ENCODE peak calls at places on chromosomes 16 and 17, in seven cellular contexts. W, O, G, I, H, L and Q are unnamed samples. For H3K4me1, the result is how much of the 10 kb centered on the place peaks cover.

GRCh38 chr17:77282524-77283515 is 142.1 kb downstream of the SEC14L1 start:
- DNase-seq in W (no peak), H (peak), G (no peak), I (peak), O (no peak), L (peak), Q (no peak)

GRCh38 chr17:77327181-77327565 is 186.4 kb downstream of the SEC14L1 start:
- DNase-seq in G (peak), O (no peak), H (no peak), I (no peak), W (no peak), L (no peak), Q (peak)

GRCh38 chr17:67276075-67276474 is 31.1 kb upstream of the HELZ start:
- DNase-seq in O (no peak), H (no peak), L (no peak), G (no peak), I (no peak), W (peak), Q (no peak)

GRCh38 chr16:89859809-89860075 is 13.7 kb upstream of the TCF25 start:
- DNase-seq in W (no peak), I (no peak), G (no peak), H (no peak), L (no peak), O (no peak), Q (no peak)

GRCh38 chr17:69724236-69724635 is 309.7 kb downstream of the MAP2K6 start:
- DNase-seq in L (no peak), H (no peak), W (no peak), O (no peak), G (no peak), I (peak), Q (no peak)

GRCh38 chr17:55451758-55452468 is 30.3 kb upstream of the MMD start:
- DNase-seq in O (no peak), H (no peak), I (peak), L (no peak), G (no peak), W (no peak), Q (no peak)

GRCh38 chr17:59154335-59154720 is 658 bp downstream of the SKA2 start:
- DNase-seq in O (peak), W (no peak), L (peak), G (peak), H (peak), I (peak), Q (peak)

GRCh38 chr16:75293746-75294145 is 42.3 kb upstream of the BCAR1 start:
- DNase-seq in W (no peak), I (no peak), L (no peak), H (no peak), O (no peak), G (no peak), Q (no peak)

GRCh38 chr16:58464047-58464915 is 35.7 kb upstream of the NDRG4 start:
- DNase-seq in I (peak), G (peak), H (peak), W (no peak), O (no peak), L (no peak), Q (peak)

GRCh38 chr17:5770556-5771270 is 186.4 kb upstream of the NLRP1 start:
- DNase-seq in O (no peak), H (no peak), G (no peak), I (no peak), L (no peak), W (no peak), Q (no peak)

GRCh38 chr17:68290955-68291835 is at the start of the genes ARSG and SLC16A6:
- DNase-seq in L (peak), I (peak), H (peak), W (peak), G (peak), O (peak), Q (peak)

GRCh38 chr17:79189264-79189663 is 114.6 kb downstream of the ENGASE start:
- DNase-seq in W (no peak), G (no peak), H (no peak), L (no peak), I (no peak), O (no peak), Q (no peak)

GRCh38 chr17:69854381-69854780 is 220.6 kb upstream of the KCNJ16 start:
- DNase-seq in W (no peak), O (no peak), G (no peak), I (no peak), H (no peak), L (no peak), Q (no peak)

GRCh38 chr17:13587487-13588338 is 14.0 kb downstream of the HS3ST3A1 start:
- DNase-seq in W (no peak), O (no peak), L (no peak), G (no peak), I (peak), H (no peak), Q (no peak)

GRCh38 chr17:31517524-31517923 is 126.0 kb downstream of the RAB11FIP4 start:
- DNase-seq in I (no peak), L (no peak), G (no peak), O (no peak), H (peak), W (no peak), Q (no peak)

GRCh38 chr17:46158323-46159296 is 34.6 kb downstream of the KANSL1 start:
- DNase-seq in W (no peak), H (peak), I (no peak), L (no peak), G (no peak), O (no peak), Q (no peak)

GRCh38 chr16:87704754-87705353 is 60.9 kb downstream of the KLHDC4 start:
- DNase-seq in L (no peak), W (no peak), I (no peak), O (no peak), G (no peak), H (no peak), Q (no peak)

GRCh38 chr16:48628359-48628985 is 18.5 kb upstream of the N4BP1 start:
- DNase-seq in I (no peak), O (no peak), W (no peak), L (no peak), H (no peak), G (no peak), Q (no peak)

GRCh38 chr17:50087246-50087911 is 7.8 kb upstream of the PDK2 start:
- DNase-seq in H (peak), W (peak), I (peak), O (peak), G (no peak), L (peak), Q (peak)

GRCh38 chr16:56657555-56658430 is at the start of gene MT1F:
- DNase-seq in W (peak), L (peak), O (peak), I (peak), H (peak), G (peak), Q (peak)

GRCh38 chr16:26665166-26665939 is 401.4 kb upstream of the C16orf82 start:
- DNase-seq in I (no peak), O (no peak), L (no peak), G (no peak), H (no peak), W (no peak), Q (no peak)

GRCh38 chr17:8371786-8372185 is 4.7 kb downstream of the KRABD2 start:
- DNase-seq in I (no peak), O (no peak), G (no peak), W (no peak), H (no peak), L (no peak), Q (no peak)

GRCh38 chr17:72916991-72917390 is 175.5 kb downstream of the SLC39A11 start:
- DNase-seq in G (no peak), L (no peak), H (no peak), I (no peak), W (no peak), O (no peak), Q (no peak)

GRCh38 chr16:57735755-57736418 is at the start of gene KATNB1:
- DNase-seq in G (no peak), W (no peak), L (no peak), H (no peak), O (no peak), I (no peak), Q (peak)

GRCh38 chr17:21235921-21236320 is 17.3 kb downstream of the NATD1 start:
- DNase-seq in G (no peak), O (no peak), I (no peak), W (no peak), L (no peak), H (no peak), Q (no peak)

GRCh38 chr16:85157813-85158701 is 45.8 kb upstream of the CIBAR2 start:
- DNase-seq in G (peak), O (peak), I (peak), H (no peak), L (no peak), W (no peak), Q (no peak)

GRCh38 chr17:47698749-47699535 is 5.0 kb downstream of the TBKBP1 start:
- DNase-seq in L (peak), W (no peak), O (peak), H (peak), I (peak), G (peak), Q (peak)

GRCh38 chr16:19601083-19601976 is 45.8 kb downstream of the VPS35L start:
- DNase-seq in I (peak), H (peak), G (no peak), O (peak), W (peak), L (peak), Q (peak)

GRCh38 chr17:45240905-45241314 is 19.2 kb downstream of the FMNL1 start:
- DNase-seq in I (no peak), G (peak), O (no peak), H (no peak), W (no peak), L (no peak), Q (no peak)

GRCh38 chr16:83143788-83144187 is 517.0 kb downstream of the CDH13 start:
- DNase-seq in W (no peak), I (no peak), H (no peak), O (no peak), L (peak), G (no peak), Q (no peak)

GRCh38 chr16:86572041-86572521 is 5.5 kb downstream of the FOXC2 start:
- DNase-seq in W (no peak), I (no peak), G (peak), L (no peak), H (no peak), O (no peak), Q (no peak)

GRCh38 chr16:86573646-86574508 is 4.5 kb upstream of the FOXL1 start:
- DNase-seq in W (no peak), L (no peak), I (no peak), H (no peak), G (peak), O (no peak), Q (no peak)

GRCh38 chr16:86572616-86573015 is 5.7 kb upstream of the FOXL1 start:
- DNase-seq in H (no peak), W (no peak), G (no peak), L (no peak), I (no peak), O (no peak), Q (no peak)

GRCh38 chr16:86574646-86575045 is 3.7 kb upstream of the FOXL1 start:
- DNase-seq in G (peak), H (no peak), L (no peak), I (no peak), W (no peak), O (no peak), Q (no peak)

DNA sequence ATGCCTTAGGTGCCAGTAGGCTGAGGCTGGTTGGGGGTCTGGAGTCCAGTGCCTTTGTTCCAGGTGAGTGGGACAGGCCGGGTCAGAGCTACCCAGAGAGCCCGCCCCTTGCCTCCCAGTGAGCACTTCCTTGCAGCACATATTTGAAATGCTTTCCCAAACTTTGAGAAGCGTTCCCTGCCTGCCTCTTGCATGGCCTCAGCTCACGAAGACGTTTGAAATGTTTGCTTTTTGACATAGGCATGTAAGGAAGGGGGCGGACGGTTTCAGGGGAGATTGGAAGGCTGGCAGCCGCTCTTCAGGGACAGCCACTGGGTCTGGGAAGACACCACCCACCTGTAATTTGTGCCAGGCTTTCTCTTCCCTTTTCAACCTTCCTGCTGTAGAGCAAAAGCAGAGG is 5.1 kb upstream of the FOXL1 start:
- DNase-seq in W (no peak), G (peak), L (no peak), H (no peak), O (no peak), I (no peak), Q (no peak)
- H3K4me1 ChIP-seq in W (under half), G (under half), L (under half), H (under half), O (under half), I (under half), Q (under half)

GRCh38 chr17:74961657-74962360 is 10.8 kb downstream of the HID1 start:
- DNase-seq in O (peak), I (peak), H (peak), W (peak), L (peak), G (peak), Q (peak)
- H3K4me3 ChIP-seq in O (no peak), I (no peak), H (no peak), W (no peak), L (no peak), G (no peak), Q (no peak)

DNA sequence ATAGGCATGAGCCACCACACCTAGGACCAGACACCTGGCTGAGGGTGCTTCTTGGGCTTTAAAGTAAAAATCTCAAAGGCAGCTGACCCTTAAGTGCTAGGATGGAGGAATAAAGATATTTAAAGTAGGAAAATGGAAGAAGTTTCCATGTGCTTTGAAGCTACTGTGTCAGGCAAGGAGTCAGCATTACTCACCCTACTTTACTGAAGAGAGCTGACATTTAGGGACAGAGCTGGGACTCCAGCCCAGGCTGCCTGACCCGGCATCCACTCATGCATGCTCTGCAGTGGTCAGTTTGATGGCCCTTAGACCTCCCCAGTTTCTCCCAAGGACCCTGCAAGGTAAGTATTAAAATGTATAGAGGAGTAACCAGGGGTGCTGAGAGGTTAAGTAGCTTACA is 124.7 kb upstream of the PLCG2 start:
- DNase-seq in W (no peak), L (no peak), O (no peak), G (no peak), H (no peak), I (peak), Q (no peak)
- H3K4me1 ChIP-seq in W (under half), L (under half), O (under half), G (under half), H (under half), I (under half), Q (under half)

GRCh38 chr17:28474035-28474640 is 694 bp downstream of the SLC13A2 start:
- DNase-seq in L (no peak), H (no peak), I (no peak), G (no peak), O (no peak), W (no peak), Q (no peak)

GRCh38 chr17:28471531-28472342 is 1.7 kb upstream of the SLC13A2 start:
- DNase-seq in G (no peak), W (no peak), H (no peak), I (no peak), L (no peak), O (no peak), Q (no peak)

GRCh38 chr17:28475151-28475900 is 1.9 kb downstream of the SLC13A2 start:
- DNase-seq in H (no peak), I (no peak), W (no peak), O (no peak), L (peak), G (no peak), Q (no peak)

GRCh38 chr17:28472871-28473497 is 460 bp upstream of the SLC13A2 start:
- DNase-seq in H (no peak), I (no peak), O (no peak), G (no peak), L (peak), W (no peak), Q (no peak)

DNA sequence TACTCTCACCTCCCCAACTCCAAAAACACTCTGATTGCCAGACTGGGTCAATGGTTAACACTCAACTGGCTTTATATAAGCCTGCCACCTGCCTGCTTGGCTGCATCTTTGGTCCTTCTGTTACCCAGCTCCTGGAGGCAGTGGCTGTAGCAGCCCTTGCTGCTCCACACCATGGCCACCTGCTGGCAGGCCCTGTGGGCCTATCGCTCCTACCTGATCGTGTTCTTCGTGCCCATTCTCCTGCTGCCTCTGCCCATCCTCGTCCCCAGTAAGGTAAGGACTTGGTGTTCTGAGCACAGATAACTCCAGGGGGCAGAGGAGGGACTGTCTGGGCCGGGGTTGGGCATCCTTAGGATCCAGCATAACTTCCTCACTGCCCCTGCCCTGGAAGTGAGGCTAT is at the start of gene SLC13A2:
- DNase-seq in L (peak), G (no peak), W (no peak), O (no peak), H (peak), I (no peak), Q (no peak)
- H3K4me3 ChIP-seq in L (no peak), G (no peak), W (no peak), O (no peak), H (no peak), I (no peak), Q (no peak)